ENCODE peak calls at places on chromosomes 1 and 21, in four cellular contexts. V is endodermal cell, Y is fibroblast of lung, H is SK-N-SH. P is an unnamed sample. For H3K36me3, the result is how much of the 10 kb centered on the place peaks cover.

GRCh38 chr1:58457023-58457635 is 89.4 kb downstream of the OMA1 start:
- DNase-seq in V (no peak), Y (no peak), H (no peak), P (no peak)

GRCh38 chr1:13790290-13791035 is 90.5 kb downstream of the PRDM2 start:
- DNase-seq in V (no peak), Y (no peak), H (no peak), P (no peak)

GRCh38 chr1:19080715-19081114 is 124.2 kb upstream of the IFFO2 start:
- DNase-seq in V (no peak), Y (no peak), H (no peak), P (no peak)

GRCh38 chr1:157363660-157364140 is 188.6 kb downstream of the FCRL5 start:
- DNase-seq in V (peak), Y (peak), H (peak), P (peak)

GRCh38 chr1:214282696-214283225 is 1.8 kb downstream of the SMYD2 start:
- DNase-seq in V (no peak), Y (no peak), H (no peak), P (no peak)

GRCh38 chr1:60978421-60979357 is 103.7 kb upstream of the NFIA start:
- DNase-seq in V (peak), Y (peak), H (peak), P (no peak)

GRCh38 chr1:26404641-26405040 is 6.0 kb upstream of the LIN28A start:
- DNase-seq in V (no peak), Y (no peak), H (no peak), P (no peak)

GRCh38 chr1:6587261-6588005 is 7.6 kb downstream of the ZBTB48 start:
- DNase-seq in V (no peak), Y (no peak), H (peak), P (no peak)

GRCh38 chr1:18861590-18861989 is 2.1 kb upstream of the TAS1R2 start:
- DNase-seq in V (no peak), Y (no peak), H (no peak), P (no peak)

GRCh38 chr1:1616045-1616821 is 933 bp downstream of the MIB2 start:
- DNase-seq in V (peak), Y (no peak), H (peak), P (no peak)

GRCh38 chr1:21647431-21648373 is 21.5 kb downstream of the RAP1GAP start:
- DNase-seq in V (peak), Y (peak), H (no peak), P (peak)

GRCh38 chr1:116400780-116401179 is 27.7 kb downstream of the ATP1A1 start:
- DNase-seq in V (no peak), Y (no peak), H (no peak), P (no peak)

GRCh38 chr1:201169203-201169602 is 14.9 kb upstream of the TMEM9 start:
- DNase-seq in V (no peak), Y (no peak), H (no peak), P (no peak)

GRCh38 chr1:25796807-25797458 is 3.1 kb upstream of the SELENON start:
- DNase-seq in V (peak), Y (peak), H (peak), P (peak)

GRCh38 chr1:184022651-184023050 is 14.9 kb downstream of the COLGALT2 start:
- DNase-seq in V (no peak), Y (peak), H (peak), P (no peak)

GRCh38 chr1:187787696-187788095 is 958.9 kb downstream of the PLA2G4A start:
- DNase-seq in V (no peak), Y (no peak), H (no peak), P (no peak)

GRCh38 chr1:2953688-2954285 is 67.5 kb upstream of the ACTRT2 start:
- DNase-seq in V (no peak), Y (no peak), H (no peak), P (no peak)

GRCh38 chr1:172938676-172939075 is 112.1 kb downstream of the TNFSF18 start:
- DNase-seq in V (no peak), Y (peak), H (no peak), P (no peak)

GRCh38 chr21:37808261-37808660 is 108.0 kb downstream of the KCNJ6 start:
- DNase-seq in V (no peak), Y (no peak), H (no peak), P (no peak)

GRCh38 chr1:211145944-211146343 is 12.0 kb upstream of the KCNH1 start:
- DNase-seq in V (no peak), Y (no peak), H (no peak), P (no peak)

GRCh38 chr21:37385179-37385765 is 18.7 kb downstream of the DYRK1A start:
- DNase-seq in V (no peak), Y (no peak), H (no peak), P (no peak)

GRCh38 chr1:72462506-72462905 is 180.2 kb upstream of the NEGR1 start:
- DNase-seq in V (no peak), Y (no peak), H (no peak), P (no peak)

GRCh38 chr1:167713330-167714081 is 8.3 kb upstream of the MPZL1 start:
- DNase-seq in V (peak), Y (peak), H (peak), P (no peak)

GRCh38 chr1:16993521-16994038 is 13.2 kb upstream of the MFAP2 start:
- DNase-seq in V (no peak), Y (no peak), H (no peak), P (no peak)

GRCh38 chr1:11641776-11642305 is 12.4 kb downstream of the FBXO2 start:
- DNase-seq in V (no peak), Y (no peak), H (no peak), P (no peak)

GRCh38 chr21:33403786-33404571 is 766 bp downstream of the IFNGR2 start:
- DNase-seq in V (peak), Y (peak), H (peak), P (no peak)

GRCh38 chr1:5333326-5333725 is 658.9 kb downstream of the NPHP4 start:
- DNase-seq in V (no peak), Y (no peak), H (no peak), P (no peak)

GRCh38 chr1:68010543-68010942 is 39.9 kb downstream of the DIRAS3 start:
- DNase-seq in V (no peak), Y (no peak), H (no peak), P (no peak)

GRCh38 chr1:157096881-157097280 is 2.7 kb downstream of the ETV3L start:
- DNase-seq in V (no peak), Y (no peak), H (no peak), P (no peak)

GRCh38 chr1:10941891-10942541 is 70.4 kb upstream of the TARDBP start:
- DNase-seq in V (peak), Y (peak), H (peak), P (no peak)

GRCh38 chr1:161119379-161120061 is 1.6 kb downstream of the NIT1 start:
- DNase-seq in V (peak), Y (peak), H (peak), P (peak)

GRCh38 chr1:29420196-29420595 is 183.9 kb downstream of the PTPRU start:
- DNase-seq in V (no peak), Y (no peak), H (no peak), P (no peak)

GRCh38 chr1:31955917-31956736 is 18.0 kb upstream of the PTP4A2 start:
- DNase-seq in V (peak), Y (peak), H (no peak), P (peak)

GRCh38 chr1:180198186-180198585 is 31.9 kb upstream of the LHX4 start:
- DNase-seq in V (peak), Y (no peak), H (no peak), P (no peak)

GRCh38 chr1:29444782-29445325 is 208.5 kb downstream of the PTPRU start:
- DNase-seq in V (peak), Y (no peak), H (no peak), P (no peak)

GRCh38 chr1:7302873-7303272 is 468.2 kb upstream of the VAMP3 start:
- DNase-seq in V (peak), Y (no peak), H (peak), P (no peak)

GRCh38 chr1:56915960-56916359 is 49.9 kb downstream of the C8B start:
- DNase-seq in V (no peak), Y (no peak), H (peak), P (no peak)

GRCh38 chr1:20059847-20060246 is 10.1 kb upstream of the PLA2G5 start:
- DNase-seq in V (no peak), Y (no peak), H (no peak), P (no peak)

GRCh38 chr1:66271904-66272254 is 262.1 kb upstream of the SGIP1 start:
- DNase-seq in V (peak), Y (peak), H (peak), P (no peak)

GRCh38 chr1:164636744-164637143 is 77.8 kb downstream of the PBX1 start:
- DNase-seq in V (no peak), Y (no peak), H (no peak), P (no peak)

GRCh38 chr1:164637461-164638375 is 78.7 kb downstream of the PBX1 start:
- DNase-seq in V (no peak), Y (peak), H (peak), P (peak)

GRCh38 chr1:164640673-164641352 is 81.8 kb downstream of the PBX1 start:
- DNase-seq in V (no peak), Y (no peak), H (no peak), P (no peak)

GRCh38 chr1:164635784-164636729 is 77.1 kb downstream of the PBX1 start:
- DNase-seq in V (no peak), Y (peak), H (no peak), P (no peak)

GRCh38 chr1:164638506-164639202 is 79.7 kb downstream of the PBX1 start:
- DNase-seq in V (peak), Y (no peak), H (no peak), P (no peak)
- H3K9ac ChIP-seq in V (peak), Y (peak), H (peak), P (peak)

GRCh38 chr21:44943005-44943685 is 3.3 kb downstream of the SLX9 start:
- DNase-seq in V (no peak), Y (no peak), H (no peak), P (no peak)
- H3K36me3 ChIP-seq in V (under half), Y (under half), H (under half), P (under half)

DNA sequence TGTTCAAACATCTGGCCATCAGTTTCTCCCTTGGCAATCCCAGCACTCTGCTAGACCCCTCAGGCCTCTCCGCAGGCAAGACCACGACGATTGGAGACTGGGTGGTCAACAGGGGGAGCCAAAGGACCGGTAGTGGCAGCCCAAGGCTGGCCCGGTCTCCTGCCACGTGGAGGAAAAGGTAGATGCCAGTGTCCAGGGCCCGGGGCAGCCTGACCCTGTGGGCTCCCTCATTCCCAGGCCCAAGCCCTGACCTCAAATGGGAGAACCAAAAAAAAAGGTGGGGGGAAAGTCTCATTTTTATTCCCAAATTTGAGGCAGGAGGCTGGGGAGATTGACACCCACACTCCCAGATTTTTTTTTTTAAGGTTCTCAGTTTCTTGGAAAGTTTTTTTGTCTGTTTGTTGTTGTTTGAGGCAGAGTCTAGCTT is 24.8 kb downstream of the S100A6 start:
- DNase-seq in V (peak), Y (peak), H (peak), P (peak)
- H3K9ac ChIP-seq in V (no peak), Y (no peak), H (no peak), P (peak)

GRCh38 chr1:110348771-110349170 is 9.6 kb downstream of the RBM15 start:
- DNase-seq in V (no peak), Y (no peak), H (no peak), P (no peak)

GRCh38 chr1:110348050-110348449 is 8.9 kb downstream of the RBM15 start:
- DNase-seq in V (no peak), Y (no peak), H (no peak), P (no peak)

GRCh38 chr1:110347182-110347893 is 8.2 kb downstream of the RBM15 start:
- DNase-seq in V (no peak), Y (no peak), H (no peak), P (no peak)

GRCh38 chr1:110346690-110347089 is 7.5 kb downstream of the RBM15 start:
- DNase-seq in V (peak), Y (no peak), H (no peak), P (no peak)

GRCh38 chr1:110350360-110350759 is 11.2 kb downstream of the RBM15 start:
- DNase-seq in V (no peak), Y (no peak), H (no peak), P (no peak)
- H3K36me3 ChIP-seq in V (under half), Y (under half), H (under half), P (under half)

DNA sequence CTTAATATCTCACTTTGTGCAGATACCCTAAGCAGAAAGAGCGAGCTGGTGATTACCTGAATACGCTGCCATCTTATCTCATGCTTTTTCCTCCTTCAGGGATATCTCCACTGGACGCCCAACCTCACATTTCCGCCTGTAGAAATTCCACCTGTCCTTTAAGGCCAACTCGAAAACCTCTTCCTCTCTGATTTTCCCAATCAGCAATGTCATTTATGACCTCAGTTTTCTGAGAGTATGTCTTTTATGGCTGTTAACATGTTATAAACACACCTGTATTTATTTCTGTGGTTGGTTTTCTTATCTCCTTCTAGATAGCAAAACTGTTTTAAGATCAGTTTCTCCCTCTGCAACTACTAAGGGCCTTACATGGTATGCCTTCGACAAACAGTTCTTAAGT is 41.1 kb downstream of the CD34 start:
- DNase-seq in V (no peak), Y (no peak), H (no peak), P (no peak)
- H3K9ac ChIP-seq in V (no peak), Y (no peak), H (no peak), P (no peak)

DNA sequence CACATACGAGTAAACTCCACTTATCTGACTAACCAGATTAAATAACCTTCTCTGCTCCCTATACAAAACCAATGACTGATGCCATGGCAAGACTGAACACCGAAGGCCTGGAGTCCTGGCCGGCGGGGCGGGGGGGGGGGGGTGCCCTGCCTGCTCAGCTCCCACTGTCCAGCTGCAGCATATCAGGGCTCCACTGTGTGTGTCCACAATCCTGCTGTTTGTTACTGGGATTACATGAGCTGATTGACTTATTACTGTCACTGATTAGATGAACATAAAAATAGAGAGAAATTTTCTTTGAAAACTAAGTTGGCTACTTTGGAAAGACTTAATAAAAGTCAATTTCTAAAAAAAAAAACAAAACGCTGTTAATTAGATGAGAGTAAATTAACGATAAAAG is 24.9 kb downstream of the TMEM63A start:
- DNase-seq in V (no peak), Y (no peak), H (no peak), P (no peak)
- H3K36me3 ChIP-seq in V (half or more), Y (under half), H (under half), P (under half)

GRCh38 chr1:245614986-245615385 is 460.2 kb downstream of the KIF26B start:
- DNase-seq in V (no peak), Y (no peak), H (no peak), P (no peak)
- H3K9ac ChIP-seq in V (no peak), Y (no peak), H (no peak), P (no peak)

GRCh38 chr1:9357958-9358357 is 65.3 kb downstream of the SPSB1 start:
- DNase-seq in V (no peak), Y (no peak), H (no peak), P (no peak)
- H3K36me3 ChIP-seq in V (under half), Y (under half), H (under half), P (under half)

GRCh38 chr1:198122693-198123092 is 34.1 kb upstream of the NEK7 start:
- DNase-seq in V (no peak), Y (no peak), H (no peak), P (no peak)
- H3K9ac ChIP-seq in V (no peak), Y (no peak), H (peak), P (no peak)

P was measured in HCT116.